ENCODE peak calls at places on chromosome 6, in four cellular contexts. D is tibial artery, C is esophagus squamous epithelium, W is dorsolateral prefrontal cortex. V is an unnamed sample.

GRCh38 chr6:14682821-14683220 is 563.0 kb upstream of the JARID2 start:
- DNase-seq in D (no peak), W (no peak), C (no peak), V (no peak)

GRCh38 chr6:31922942-31923341 is 4.6 kb upstream of the C2 start:
- DNase-seq in C (no peak), W (no peak), D (no peak), V (peak; percentile 35)

GRCh38 chr6:7100751-7101078 is 7.0 kb upstream of the RREB1 start:
- DNase-seq in D (no peak), C (no peak), W (no peak), V (no peak)

GRCh38 chr6:3876131-3876530 is 27.0 kb downstream of the FAM50B start:
- DNase-seq in D (peak; percentile 85), C (no peak), W (no peak), V (no peak)

GRCh38 chr6:2743280-2744205 is 7.2 kb downstream of the MYLK4 start:
- DNase-seq in W (no peak), D (no peak), C (no peak), V (no peak)

GRCh38 chr6:74626288-74626687 is 579.6 kb downstream of the COL12A1 start:
- DNase-seq in C (no peak), D (no peak), W (no peak), V (no peak)

GRCh38 chr6:13923527-13924145 is 1.1 kb upstream of the RNF182 start:
- DNase-seq in D (no peak), W (no peak), C (no peak), V (no peak)

GRCh38 chr6:35079311-35080000 is 61.7 kb downstream of the TCP11 start:
- DNase-seq in D (no peak), C (no peak), W (peak; percentile 23), V (no peak)

GRCh38 chr6:144675231-144675861 is 390.2 kb downstream of the UTRN start:
- DNase-seq in D (peak; percentile 34), C (no peak), W (no peak), V (peak; percentile 87)

GRCh38 chr6:149888659-149889058 is 9.3 kb downstream of the RAET1E start:
- DNase-seq in W (no peak), D (no peak), C (no peak), V (no peak)

GRCh38 chr6:134537146-134537555 is 219.2 kb upstream of the SGK1 start:
- DNase-seq in W (no peak), C (no peak), D (no peak), V (no peak)

GRCh38 chr6:141252828-141253608 is 879.7 kb upstream of the GJE1 start:
- DNase-seq in W (no peak), C (no peak), D (no peak), V (no peak)

GRCh38 chr6:69917834-69918233 is 51.5 kb downstream of the COL19A1 start:
- DNase-seq in C (no peak), D (no peak), W (no peak), V (no peak)

GRCh38 chr6:138088307-138088744 is 18.9 kb downstream of the PERP start:
- DNase-seq in D (peak; percentile 25), C (no peak), W (no peak), V (no peak)

GRCh38 chr6:42029881-42030280 is 20.4 kb upstream of the TAF8 start:
- DNase-seq in C (no peak), W (no peak), D (no peak), V (no peak)

GRCh38 chr6:158198461-158198860 is 30.3 kb downstream of the GTF2H5 start:
- DNase-seq in W (no peak), C (no peak), D (no peak), V (no peak)

GRCh38 chr6:121548146-121548545 is 112.7 kb downstream of the GJA1 start:
- DNase-seq in C (no peak), W (no peak), D (no peak), V (no peak)

GRCh38 chr6:34352305-34352937 is 40.0 kb downstream of the NUDT3 start:
- DNase-seq in D (no peak), W (no peak), C (no peak), V (no peak)

GRCh38 chr6:52389626-52390360 is 27.8 kb downstream of the PAQR8 start:
- DNase-seq in D (no peak), W (peak; percentile 55), C (no peak), V (peak; percentile 79)

GRCh38 chr6:169215201-169215661 is 38.4 kb downstream of the THBS2 start:
- DNase-seq in W (no peak), D (no peak), C (no peak), V (no peak)

GRCh38 chr6:44642870-44643522 is 255.5 kb downstream of the CDC5L start:
- DNase-seq in D (no peak), W (no peak), C (no peak), V (no peak)

GRCh38 chr6:164095056-164095455 is 680.5 kb downstream of the QKI start:
- DNase-seq in W (no peak), C (no peak), D (no peak), V (no peak)

GRCh38 chr6:87772597-87773530 is 70.8 kb upstream of the AKIRIN2 start:
- DNase-seq in W (no peak), D (no peak), C (no peak), V (no peak)

GRCh38 chr6:109202409-109203264 is 107.3 kb downstream of the CEP57L1 start:
- DNase-seq in C (no peak), D (no peak), W (no peak), V (no peak)

GRCh38 chr6:131250121-131250520 is 114.9 kb downstream of the AKAP7 start:
- DNase-seq in W (peak; percentile 67), C (no peak), D (peak; percentile 64), V (peak; percentile 41)

GRCh38 chr6:161367472-161367871 is 93.6 kb upstream of the AGPAT4 start:
- DNase-seq in D (no peak), C (no peak), W (no peak), V (no peak)

GRCh38 chr6:105879902-105880547 is 206.1 kb upstream of the PRDM1 start:
- DNase-seq in W (no peak), C (no peak), D (peak; percentile 46), V (no peak)

GRCh38 chr6:74128536-74128935 is 432.5 kb downstream of the CD109 start:
- DNase-seq in C (no peak), D (no peak), W (no peak), V (no peak)

GRCh38 chr6:47724300-47724699 is 25.9 kb downstream of the ADGRF4 start:
- DNase-seq in C (no peak), W (no peak), D (no peak), V (no peak)

DNA sequence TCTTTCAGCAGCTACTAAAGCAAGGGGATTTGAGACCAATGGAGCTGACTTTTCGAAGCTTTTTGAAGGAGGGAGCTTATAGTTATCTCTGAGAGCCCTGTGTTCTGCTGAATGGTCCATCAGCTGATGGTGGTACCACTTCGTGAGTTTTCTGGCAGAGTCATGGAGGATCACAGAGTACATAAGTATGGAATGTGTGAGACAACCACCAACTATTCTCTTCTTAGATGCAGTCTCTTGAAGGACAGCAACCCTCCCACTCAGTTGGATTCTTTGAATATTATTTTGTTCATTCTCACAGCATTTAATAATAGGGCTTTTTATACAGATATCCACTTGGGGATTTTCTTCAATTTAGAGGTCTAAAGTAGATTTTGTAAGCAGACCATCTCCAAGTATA is 75.3 kb downstream of the ELOVL2 start:
- DNase-seq in C (no peak), W (no peak), D (no peak), V (no peak)
- TF ChIP-seq CTCF in C (no peak), W (no peak), D (no peak), V (no peak)

DNA sequence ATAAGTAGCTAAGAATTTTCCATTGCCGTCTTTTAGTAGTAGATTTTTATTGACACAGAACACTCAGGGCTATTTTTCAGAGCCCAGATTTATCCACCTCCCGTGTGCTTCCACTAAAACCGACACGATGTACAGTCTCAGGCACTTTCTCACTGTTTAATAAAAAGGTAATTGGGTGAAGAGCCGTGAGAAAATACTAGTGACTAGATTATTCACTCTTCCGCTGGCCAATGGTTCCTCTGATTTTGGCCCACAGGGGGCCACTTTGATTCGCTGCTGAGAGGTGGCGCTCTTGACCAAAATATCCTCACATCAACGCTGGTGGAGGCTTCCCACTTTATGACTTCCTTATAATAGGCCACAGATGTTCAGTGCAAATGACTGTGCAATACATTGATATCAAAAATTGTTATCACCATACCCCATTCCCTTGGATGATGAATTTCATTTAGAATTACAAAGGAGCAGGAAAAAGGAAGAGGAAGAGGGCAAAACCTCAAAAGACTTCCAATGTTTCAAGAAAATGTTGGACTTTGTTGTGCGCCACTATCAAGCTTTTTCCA is 12.3 kb upstream of the HDDC2 start:
- DNase-seq in C (peak; percentile 4), W (peak; percentile 71), D (peak; percentile 75), V (peak; percentile 45)
- TF ChIP-seq CTCF in C (peak; percentile 76), W (peak; percentile 91), D (peak; percentile 82), V (peak; percentile 73)

GRCh38 chr6:98941319-98941718 is 6.4 kb downstream of the FBXL4 start:
- DNase-seq in W (no peak), C (no peak), D (no peak), V (no peak)

GRCh38 chr6:98945311-98946005 is 2.3 kb downstream of the FBXL4 start:
- DNase-seq in D (no peak), C (no peak), W (no peak), V (no peak)

GRCh38 chr6:98944168-98944567 is 3.6 kb downstream of the FBXL4 start:
- DNase-seq in D (no peak), C (no peak), W (no peak), V (no peak)

GRCh38 chr6:98944598-98945011 is 3.1 kb downstream of the FBXL4 start:
- DNase-seq in W (no peak), C (no peak), D (no peak), V (no peak)

DNA sequence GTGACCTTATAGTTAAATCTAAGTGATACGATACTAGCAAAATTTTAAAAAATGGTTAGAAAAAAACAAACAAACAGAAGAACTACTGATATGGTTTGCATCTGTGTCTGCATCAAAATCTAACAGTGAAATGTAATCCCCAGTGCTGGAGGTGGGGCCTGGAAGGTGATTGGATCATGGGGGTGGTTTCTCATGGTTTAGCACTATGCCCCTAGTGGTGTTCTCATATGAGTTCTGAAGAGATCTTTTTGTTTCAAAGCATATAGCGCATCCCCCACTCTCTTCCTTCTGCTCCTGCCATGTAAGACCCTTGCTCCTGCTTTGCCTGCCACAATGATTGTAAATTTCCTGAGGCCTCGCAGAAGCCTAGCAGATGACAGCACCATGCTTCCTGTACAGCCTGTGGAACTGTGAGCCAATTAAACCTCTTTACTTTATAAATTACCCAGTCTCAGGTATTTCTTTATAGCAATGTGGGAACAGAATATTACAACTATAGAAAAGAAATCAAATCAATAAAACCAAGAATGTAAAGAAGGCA is 5.4 kb downstream of the FBXL4 start:
- DNase-seq in C (no peak), W (no peak), D (no peak), V (no peak)
- TF ChIP-seq CTCF in C (no peak), W (no peak), D (no peak), V (peak; percentile 11)

DNA sequence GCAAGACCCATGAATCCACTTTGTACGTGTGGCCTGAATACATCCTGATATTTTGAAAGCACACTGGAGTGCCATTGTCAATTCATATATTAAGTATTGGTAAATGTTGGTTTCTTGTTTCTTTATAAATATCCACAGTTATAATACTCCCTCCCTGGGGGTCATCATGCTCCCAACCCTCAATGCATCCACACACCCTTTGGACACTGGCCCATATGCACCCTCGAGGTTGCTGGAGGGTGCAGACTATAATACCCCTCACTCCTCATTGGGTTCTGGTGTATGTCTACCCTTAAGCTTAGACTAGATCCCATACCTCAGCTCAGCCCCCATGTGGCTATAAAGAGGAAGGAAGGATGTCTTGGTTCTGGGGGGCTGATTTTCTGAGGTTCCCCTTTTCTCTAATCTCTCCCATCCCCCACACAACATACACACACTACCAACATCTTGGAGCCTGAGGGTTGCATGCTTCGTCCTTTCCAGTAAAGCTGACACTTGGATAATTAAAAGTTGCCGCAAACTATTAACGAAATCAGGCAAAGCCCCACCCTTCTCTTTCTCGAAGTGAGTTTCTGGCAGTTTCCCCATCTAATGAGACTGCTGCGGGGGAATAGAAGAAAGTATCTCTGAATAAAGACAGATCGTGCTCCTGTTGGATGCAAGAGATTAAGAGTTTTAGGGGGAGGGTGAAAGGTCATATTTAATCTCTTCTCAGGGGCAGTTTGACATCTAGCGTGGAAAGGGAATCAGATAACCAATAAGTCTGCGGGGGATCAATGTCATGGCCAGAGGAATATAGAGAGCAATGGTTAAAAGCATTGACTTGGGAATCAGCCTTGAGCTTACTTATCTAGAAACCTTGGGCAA is 7.4 kb downstream of the PIM1 start:
- DNase-seq in C (no peak), W (no peak), D (no peak), V (peak; percentile 41)
- TF ChIP-seq CTCF in C (no peak), W (no peak), D (no peak), V (peak; percentile 36)